ENCODE peak calls at places on chromosome 2, in ten cellular contexts. J is AG04450; D is HCT116; N is HFFc6; E is CD8-positive, alpha-beta T cell; R is neural crest cell; C is tibial nerve; O is A549; Z is ovary; M is progenitor cell of endocrine pancreas. L is an unnamed sample.

GRCh38 chr2:85179541-85179940 is 46.3 kb downstream of the TCF7L1 start:
- DNase-seq in J (no peak), D (no peak), N (no peak), E (no peak), R (no peak), C (no peak), O (no peak), Z (no peak), M (no peak), L (peak; percentile 30)

GRCh38 chr2:4951368-4951767 is 740.8 kb upstream of the SOX11 start:
- DNase-seq in J (no peak), D (no peak), N (no peak), E (no peak), R (no peak), C (no peak), O (no peak), Z (no peak), M (no peak), L (no peak)

GRCh38 chr2:142189506-142189905 is 58.7 kb upstream of the LRP1B start:
- DNase-seq in J (no peak), D (no peak), N (no peak), E (no peak), R (no peak), C (no peak), O (no peak), Z (no peak), M (no peak), L (no peak)

GRCh38 chr2:62556082-62556481 is 50.1 kb upstream of the TMEM17 start:
- DNase-seq in J (no peak), D (no peak), N (no peak), E (no peak), R (no peak), C (no peak), O (no peak), Z (no peak), M (no peak), L (no peak)

GRCh38 chr2:203279288-203279687 is 40.5 kb downstream of the CYP20A1 start:
- DNase-seq in J (no peak), D (peak; percentile 19), N (no peak), E (no peak), R (no peak), C (no peak), O (no peak), Z (no peak), M (no peak), L (no peak)

GRCh38 chr2:175631247-175631628 is 370.8 kb downstream of the LNPK start:
- DNase-seq in J (no peak), D (no peak), N (no peak), E (no peak), R (no peak), C (no peak), O (no peak), Z (no peak), M (no peak), L (no peak)

GRCh38 chr2:131394147-131394931 is 30.4 kb upstream of the RAB6D start:
- DNase-seq in J (no peak), D (no peak), N (no peak), E (no peak), R (peak; percentile 28), C (no peak), O (no peak), Z (no peak), M (peak; percentile 34), L (no peak)

GRCh38 chr2:47080888-47081301 is 74.2 kb downstream of the STPG4 start:
- DNase-seq in J (no peak), D (no peak), N (no peak), E (no peak), R (no peak), C (no peak), O (no peak), Z (no peak), M (no peak), L (no peak)

GRCh38 chr2:163252199-163252598 is 413.6 kb upstream of the KCNH7 start:
- DNase-seq in J (no peak), D (no peak), N (no peak), E (no peak), R (no peak), C (no peak), O (no peak), Z (no peak), M (no peak), L (no peak)

GRCh38 chr2:85269959-85270358 is 57.8 kb downstream of the TGOLN2 start:
- DNase-seq in J (no peak), D (no peak), N (no peak), E (no peak), R (no peak), C (no peak), O (no peak), Z (no peak), M (no peak), L (no peak)

GRCh38 chr2:439077-439476 is 151.2 kb upstream of the ALKAL2 start:
- DNase-seq in J (no peak), D (no peak), N (no peak), E (no peak), R (no peak), C (no peak), O (no peak), Z (no peak), M (no peak), L (no peak)

GRCh38 chr2:73076701-73077423 is 5.3 kb upstream of the SFXN5 start:
- DNase-seq in J (no peak), D (no peak), N (no peak), E (no peak), R (no peak), C (no peak), O (no peak), Z (no peak), M (no peak), L (no peak)

GRCh38 chr2:9585486-9585885 is 29.9 kb upstream of the ADAM17 start:
- DNase-seq in J (no peak), D (no peak), N (no peak), E (no peak), R (no peak), C (no peak), O (no peak), Z (no peak), M (no peak), L (no peak)

GRCh38 chr2:165646321-165646801 is 147.7 kb downstream of the GALNT3 start:
- DNase-seq in J (no peak), D (no peak), N (no peak), E (no peak), R (no peak), C (no peak), O (no peak), Z (no peak), M (no peak), L (peak; percentile 8)

GRCh38 chr2:174059178-174059874 is 94.2 kb upstream of the SP3 start:
- DNase-seq in J (peak; percentile 63), D (no peak), N (peak; percentile 89), E (no peak), R (no peak), C (no peak), O (no peak), Z (no peak), M (no peak), L (peak; percentile 69)

GRCh38 chr2:50895058-50895457 is 136.9 kb downstream of the NRXN1 start:
- DNase-seq in J (no peak), D (no peak), N (no peak), E (no peak), R (no peak), C (no peak), O (no peak), Z (no peak), M (no peak), L (peak; percentile 5)

GRCh38 chr2:240322231-240322955 is 113.1 kb upstream of the GPC1 start:
- DNase-seq in J (peak; percentile 18), D (no peak), N (no peak), E (no peak), R (no peak), C (no peak), O (no peak), Z (no peak), M (no peak), L (no peak)

GRCh38 chr2:162537651-162538050 is 193.7 kb downstream of the GCA start:
- DNase-seq in J (no peak), D (no peak), N (no peak), E (no peak), R (no peak), C (no peak), O (no peak), Z (no peak), M (no peak), L (peak; percentile 36)

GRCh38 chr2:61928816-61929471 is 23.5 kb downstream of the COMMD1 start:
- DNase-seq in J (no peak), D (no peak), N (peak; percentile 37), E (no peak), R (no peak), C (no peak), O (no peak), Z (no peak), M (no peak), L (no peak)

GRCh38 chr2:82234283-82234682 is 1929.7 kb upstream of the LRRTM1 start:
- DNase-seq in J (no peak), D (no peak), N (no peak), E (no peak), R (no peak), C (no peak), O (no peak), Z (no peak), M (no peak), L (no peak)
- TF ChIP-seq CTCF in J (no peak), D (no peak), N (no peak), E (no peak), R (peak; percentile 33), C (no peak), O (no peak), Z (no peak), M (no peak), L (no peak)

GRCh38 chr2:189698020-189698887 is 23.8 kb downstream of the ANKAR start:
- DNase-seq in J (no peak), D (peak; percentile 41), N (peak; percentile 51), E (peak; percentile 33), R (no peak), C (peak; percentile 88), O (peak; percentile 10), Z (no peak), M (no peak), L (peak; percentile 75)
- TF ChIP-seq CTCF in J (peak; percentile 65), D (peak; percentile 67), N (peak; percentile 88), E (peak; percentile 80), R (peak; percentile 77), C (peak; percentile 53), O (peak; percentile 80), Z (no peak), M (peak; percentile 69), L (peak; percentile 55)

GRCh38 chr2:60321816-60322215 is 231.6 kb downstream of the BCL11A start:
- DNase-seq in J (no peak), D (no peak), N (no peak), E (no peak), R (no peak), C (no peak), O (no peak), Z (no peak), M (no peak), L (no peak)
- TF ChIP-seq CTCF in J (no peak), D (no peak), N (no peak), E (no peak), R (no peak), C (no peak), O (no peak), Z (no peak), M (no peak), L (no peak)

DNA sequence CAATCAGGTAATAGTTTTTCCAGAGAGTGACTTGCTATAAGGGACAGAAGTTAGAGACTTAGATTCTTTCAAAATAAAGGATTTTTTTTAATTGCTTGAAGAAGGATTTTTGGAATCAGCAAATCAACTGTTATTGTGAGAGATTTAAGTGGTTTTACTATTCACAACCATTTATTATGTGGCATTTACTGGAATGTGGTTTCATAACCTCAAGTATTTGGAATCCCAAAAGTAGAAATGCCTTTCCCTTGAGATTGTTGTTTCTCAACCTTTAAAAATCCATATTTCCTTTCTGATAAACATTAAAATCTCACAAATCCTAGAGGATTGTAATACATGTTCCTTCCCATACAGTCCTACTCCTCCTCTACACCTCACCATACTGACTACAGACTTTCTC is 5.0 kb downstream of the TANK start:
- DNase-seq in J (no peak), D (no peak), N (peak; percentile 35), E (no peak), R (no peak), C (no peak), O (no peak), Z (no peak), M (no peak), L (peak; percentile 69)
- TF ChIP-seq CTCF in J (no peak), D (no peak), N (no peak), E (no peak), R (no peak), C (no peak), O (no peak), Z (no peak), M (no peak), L (no peak)